ENCODE peak calls at places on chromosomes 16 and 17, in seven cellular contexts. A, E, U, O, R, M and K are unnamed samples.

GRCh38 chr16:28264656-28265055 is 27.7 kb upstream of the SBK1 start:
- DNase-seq in E (peak; percentile 15), M (no peak), A (no peak), R (no peak), U (no peak), O (no peak), K (no peak)

GRCh38 chr17:27873746-27874145 is 19.4 kb downstream of the LYRM9 start:
- DNase-seq in O (no peak), E (peak; percentile 13), A (no peak), R (no peak), M (no peak), U (no peak), K (no peak)

GRCh38 chr16:85508993-85509392 is 104.1 kb upstream of the GSE1 start:
- DNase-seq in O (no peak), M (no peak), U (no peak), A (no peak), E (no peak), R (no peak), K (no peak)

GRCh38 chr17:32226881-32227280 is 38.8 kb upstream of the RHBDL3 start:
- DNase-seq in O (no peak), M (no peak), R (no peak), E (no peak), U (peak; percentile 33), A (no peak), K (no peak)

GRCh38 chr17:7313028-7313889 is 1.9 kb downstream of the GPS2 start:
- DNase-seq in O (no peak), R (no peak), A (no peak), U (no peak), M (no peak), E (peak; percentile 27), K (peak; percentile 24)

GRCh38 chr17:31492880-31493655 is 101.6 kb downstream of the RAB11FIP4 start:
- DNase-seq in O (peak; percentile 64), E (no peak), R (no peak), A (peak; percentile 83), U (no peak), M (peak; percentile 50), K (peak; percentile 87)

GRCh38 chr17:45688353-45688752 is 95.8 kb upstream of the CRHR1 start:
- DNase-seq in U (no peak), O (no peak), A (no peak), M (no peak), R (no peak), E (no peak), K (peak; percentile 0)

GRCh38 chr17:82419471-82419995 is 1.1 kb upstream of the OGFOD3 start:
- DNase-seq in U (no peak), E (no peak), A (no peak), M (no peak), R (peak; percentile 62), O (no peak), K (no peak)

GRCh38 chr16:53881371-53881770 is 177.4 kb downstream of the FTO start:
- DNase-seq in E (peak; percentile 48), A (no peak), R (no peak), O (no peak), M (no peak), U (no peak), K (no peak)

GRCh38 chr16:8173111-8173644 is 417.1 kb downstream of the TMEM114 start:
- DNase-seq in E (peak; percentile 25), M (peak; percentile 78), O (no peak), U (no peak), A (no peak), R (peak; percentile 28), K (peak; percentile 64)

GRCh38 chr17:31512104-31512740 is 120.7 kb downstream of the RAB11FIP4 start:
- DNase-seq in O (no peak), U (no peak), R (no peak), E (no peak), A (no peak), M (no peak), K (no peak)

GRCh38 chr16:84788968-84789371 is 30.8 kb upstream of the CRISPLD2 start:
- DNase-seq in M (no peak), O (no peak), R (no peak), U (no peak), A (no peak), E (no peak), K (no peak)

GRCh38 chr16:89831810-89832328 is 3.6 kb downstream of the SPIRE2 start:
- DNase-seq in M (no peak), O (no peak), A (no peak), E (no peak), U (no peak), R (no peak), K (no peak)

GRCh38 chr16:87276091-87276561 is 41.1 kb downstream of the C16orf95 start:
- DNase-seq in U (no peak), R (no peak), A (no peak), E (no peak), O (no peak), M (no peak), K (no peak)

GRCh38 chr16:1432388-1433262 is 1.7 kb downstream of the PERCC1 start:
- DNase-seq in M (no peak), R (no peak), E (no peak), A (no peak), U (no peak), O (peak; percentile 60), K (no peak)

GRCh38 chr17:72826602-72827001 is 265.9 kb downstream of the SLC39A11 start:
- DNase-seq in R (no peak), O (no peak), U (no peak), E (peak; percentile 50), M (no peak), A (no peak), K (no peak)

GRCh38 chr17:46736100-46736499 is 82.4 kb downstream of the WNT3 start:
- DNase-seq in O (no peak), A (no peak), U (no peak), R (no peak), E (no peak), M (no peak), K (no peak)

GRCh38 chr17:48251950-48252349 is 144.4 kb downstream of the SNX11 start:
- DNase-seq in R (no peak), E (no peak), A (no peak), U (no peak), M (no peak), O (no peak), K (no peak)

GRCh38 chr17:72609501-72609900 is 483.0 kb downstream of the SLC39A11 start:
- DNase-seq in E (peak; percentile 85), M (no peak), R (no peak), O (no peak), U (no peak), A (no peak), K (no peak)

GRCh38 chr17:48384164-48384563 is 45.9 kb downstream of the SKAP1 start:
- DNase-seq in R (no peak), O (no peak), U (no peak), E (no peak), M (no peak), A (no peak), K (no peak)

GRCh38 chr17:45284176-45285140 is 22.6 kb upstream of the SPATA32 start:
- DNase-seq in O (peak; percentile 58), R (peak; percentile 19), U (no peak), E (peak; percentile 66), M (peak; percentile 78), A (no peak), K (no peak)

GRCh38 chr16:81940781-81941560 is 70.3 kb downstream of the SDR42E1 start:
- DNase-seq in U (no peak), M (no peak), E (peak; percentile 55), A (no peak), R (no peak), O (no peak), K (no peak)

GRCh38 chr17:5582177-5582885 is 2.0 kb downstream of the NLRP1 start:
- DNase-seq in A (no peak), M (no peak), R (no peak), U (no peak), E (no peak), O (no peak), K (no peak)

GRCh38 chr16:79834720-79835119 is 234.2 kb upstream of the MAF start:
- DNase-seq in O (no peak), M (no peak), R (no peak), A (no peak), U (no peak), E (no peak), K (no peak)

GRCh38 chr16:80260906-80261311 is 279.9 kb upstream of the DYNLRB2 start:
- DNase-seq in E (no peak), M (no peak), U (no peak), R (no peak), A (no peak), O (no peak), K (no peak)

DNA sequence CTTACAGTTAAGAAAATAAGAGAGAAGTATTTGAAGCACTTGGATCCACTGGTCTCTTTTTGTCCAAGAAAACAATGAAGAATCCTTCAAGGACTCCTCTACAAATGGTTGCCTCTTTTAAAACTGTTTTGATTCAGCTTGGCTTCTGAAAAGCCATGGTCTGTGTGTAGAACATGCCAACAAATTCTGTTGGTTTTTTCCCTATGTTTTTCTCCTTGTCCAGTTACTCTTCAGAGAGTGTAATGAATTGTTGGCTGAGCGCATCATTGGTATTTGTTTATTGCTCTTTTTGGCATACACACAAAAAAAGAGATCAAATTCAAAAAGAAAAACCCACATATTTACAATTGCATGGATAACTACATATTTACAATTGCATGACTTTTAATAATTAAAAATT is at the start of gene ABCA10:
- DNase-seq in E (no peak), M (no peak), U (no peak), A (no peak), R (no peak), O (no peak), K (no peak)
- H3K27ac ChIP-seq in E (no peak within 1 kb of the TSS), M (peak within 1 kb of the TSS; percentile 53), U (peak within 1 kb of the TSS; percentile 70), A (no peak within 1 kb of the TSS), R (no peak within 1 kb of the TSS), O (no peak within 1 kb of the TSS), K (peak within 1 kb of the TSS; percentile 15)

GRCh38 chr17:74156878-74157277 is 46.6 kb upstream of the RPL38 start:
- DNase-seq in E (no peak), R (no peak), O (no peak), A (no peak), U (no peak), M (no peak), K (no peak)

GRCh38 chr17:74153456-74153810 is 50.0 kb upstream of the RPL38 start:
- DNase-seq in M (no peak), R (no peak), A (no peak), O (no peak), E (no peak), U (no peak), K (no peak)

GRCh38 chr17:74151551-74152315 is 51.7 kb upstream of the RPL38 start:
- DNase-seq in R (no peak), E (no peak), A (no peak), M (no peak), O (no peak), U (no peak), K (no peak)

GRCh38 chr17:74152591-74153455 is 50.7 kb upstream of the RPL38 start:
- DNase-seq in U (no peak), O (no peak), R (no peak), M (no peak), A (no peak), E (no peak), K (no peak)

GRCh38 chr17:74153821-74154430 is 49.6 kb upstream of the RPL38 start:
- DNase-seq in E (no peak), R (no peak), U (no peak), O (no peak), A (no peak), M (no peak), K (no peak)
- H3K27ac ChIP-seq in E (no peak overlapping the region), R (no peak overlapping the region), U (no peak overlapping the region), O (no peak overlapping the region), A (no peak overlapping the region), M (no peak overlapping the region), K (no peak overlapping the region)

GRCh38 chr16:51057102-51057793 is 93.8 kb downstream of the SALL1 start:
- DNase-seq in E (no peak), R (no peak), M (no peak), U (no peak), O (no peak), A (no peak), K (no peak)
- H3K27ac ChIP-seq in E (no peak overlapping the region), R (no peak overlapping the region), M (peak overlapping the region; percentile 78), U (no peak overlapping the region), O (no peak overlapping the region), A (no peak overlapping the region), K (no peak overlapping the region)

GRCh38 chr17:19268611-19269010 is 31.4 kb downstream of the EPN2 start:
- DNase-seq in A (no peak), E (no peak), O (no peak), U (no peak), M (no peak), R (no peak), K (no peak)
- H3K27ac ChIP-seq in A (no peak overlapping the region), E (no peak overlapping the region), O (no peak overlapping the region), U (no peak overlapping the region), M (peak overlapping the region; percentile 20), R (no peak overlapping the region), K (peak overlapping the region; percentile 37)